ENCODE peak calls at places on chromosomes 2 and 18, in four cellular contexts. Z is COR-L47; G is activated CD4-positive, alpha-beta T cell treated with anti-CD3 and anti-CD28 coated beads, Interleukin-2, amount 50 U/mL, for 1 hour; B is mucosa of descending colon. A is an unnamed sample.

GRCh38 chr18:22110482-22110924 is 58.9 kb upstream of the GATA6 start:
- DNase-seq in G (no peak), Z (no peak), B (no peak), A (no peak)

GRCh38 chr18:58544616-58545337 is 84.1 kb downstream of the ALPK2 start:
- DNase-seq in B (no peak), G (no peak), Z (no peak), A (no peak)

GRCh38 chr2:67210430-67210829 is 186.7 kb upstream of the ETAA1 start:
- DNase-seq in Z (no peak), G (no peak), B (no peak), A (no peak)

GRCh38 chr2:128686881-128687550 is 368.3 kb upstream of the HS6ST1 start:
- DNase-seq in B (no peak), Z (no peak), G (no peak), A (no peak)

GRCh38 chr2:133812826-133813617 is 244.8 kb upstream of the NCKAP5 start:
- DNase-seq in Z (no peak), G (no peak), B (no peak), A (no peak)

GRCh38 chr2:10085852-10086148 is 5.6 kb upstream of the CYS1 start:
- DNase-seq in Z (no peak), B (no peak), G (no peak), A (no peak)

GRCh38 chr2:172052000-172052983 is 33.0 kb upstream of the DLX1 start:
- DNase-seq in G (no peak), B (no peak), Z (peak; percentile 51), A (no peak)

GRCh38 chr2:168486440-168486839 is 30.4 kb downstream of the CERS6 start:
- DNase-seq in G (no peak), B (no peak), Z (no peak), A (no peak)

GRCh38 chr18:8548186-8548585 is 61.1 kb upstream of the RAB12 start:
- DNase-seq in B (no peak), Z (no peak), G (no peak), A (no peak)

GRCh38 chr2:174011796-174012195 is 46.6 kb upstream of the SP3 start:
- DNase-seq in B (no peak), Z (no peak), G (no peak), A (no peak)

GRCh38 chr2:182952741-182953450 is 85.4 kb downstream of the NCKAP1 start:
- DNase-seq in B (no peak), Z (no peak), G (no peak), A (no peak)

GRCh38 chr2:111121873-111122630 is 1.3 kb downstream of the BCL2L11 start:
- DNase-seq in B (peak; percentile 95), G (peak; percentile 74), Z (peak; percentile 91), A (peak; percentile 68)

GRCh38 chr18:7635948-7636347 is 68.8 kb downstream of the PTPRM start:
- DNase-seq in B (no peak), Z (no peak), G (no peak), A (no peak)

GRCh38 chr2:197599285-197599965 is 76.0 kb downstream of the RFTN2 start:
- DNase-seq in B (no peak), Z (no peak), G (peak; percentile 25), A (peak; percentile 6)

GRCh38 chr18:2002178-2002577 is 569.1 kb downstream of the METTL4 start:
- DNase-seq in G (no peak), B (no peak), Z (no peak), A (no peak)

GRCh38 chr2:12507295-12507694 is 209.4 kb upstream of the TRIB2 start:
- DNase-seq in B (no peak), Z (no peak), G (peak; percentile 48), A (peak; percentile 45)

GRCh38 chr2:107025869-107026380 is 140.0 kb upstream of the ST6GAL2 start:
- DNase-seq in Z (no peak), G (no peak), B (no peak), A (no peak)

GRCh38 chr18:46167971-46168370 is 63.8 kb downstream of the HAUS1 start:
- DNase-seq in G (peak; percentile 8), Z (no peak), B (peak; percentile 70), A (no peak)

GRCh38 chr2:13056259-13056843 is 339.6 kb downstream of the TRIB2 start:
- DNase-seq in G (no peak), B (no peak), Z (peak; percentile 31), A (no peak)

GRCh38 chr2:165927774-165928173 is 25.8 kb downstream of the TTC21B start:
- DNase-seq in G (no peak), B (no peak), Z (no peak), A (no peak)

GRCh38 chr2:96408631-96409542 is 73.3 kb downstream of the NCAPH start:
- DNase-seq in B (no peak), G (no peak), Z (no peak), A (no peak)

GRCh38 chr2:240629419-240629967 is 4.2 kb downstream of the GPR35 start:
- DNase-seq in Z (no peak), B (no peak), G (no peak), A (no peak)

GRCh38 chr18:23243178-23243577 is 107.9 kb downstream of the CABLES1 start:
- DNase-seq in B (no peak), G (no peak), Z (peak; percentile 18), A (no peak)

GRCh38 chr2:79393806-79394484 is 118.9 kb upstream of the CTNNA2 start:
- DNase-seq in G (no peak), Z (no peak), B (no peak), A (no peak)

GRCh38 chr2:9570182-9571060 is 14.8 kb upstream of the ADAM17 start:
- DNase-seq in B (no peak), Z (no peak), G (no peak), A (no peak)

GRCh38 chr2:238282861-238283738 is 5.3 kb downstream of the PER2 start:
- DNase-seq in Z (no peak), B (peak; percentile 31), G (no peak), A (no peak)

GRCh38 chr2:35428548-35428947 is 927.0 kb upstream of the CRIM1 start:
- DNase-seq in Z (peak; percentile 3), G (no peak), B (peak; percentile 24), A (no peak)

GRCh38 chr2:120489023-120489422 is 143.1 kb downstream of the INHBB start:
- DNase-seq in G (no peak), Z (no peak), B (no peak), A (no peak)

GRCh38 chr2:37775908-37776250 is 104.4 kb upstream of the CDC42EP3 start:
- DNase-seq in B (no peak), Z (no peak), G (no peak), A (no peak)

GRCh38 chr2:118224144-118224887 is 136.0 kb downstream of the INSIG2 start:
- DNase-seq in Z (no peak), G (peak; percentile 8), B (peak; percentile 48), A (peak; percentile 21)

GRCh38 chr2:185338104-185338503 is 400.5 kb upstream of the FSIP2 start:
- DNase-seq in G (no peak), Z (no peak), B (no peak), A (no peak)

GRCh38 chr2:142872900-142873724 is 4.4 kb upstream of the KYNU start:
- DNase-seq in G (no peak), B (no peak), Z (no peak), A (no peak)

GRCh38 chr2:140526575-140526974 is 1604.2 kb downstream of the LRP1B start:
- DNase-seq in Z (no peak), G (no peak), B (no peak), A (no peak)

GRCh38 chr18:79466591-79466990 is 70.9 kb downstream of the NFATC1 start:
- DNase-seq in Z (peak; percentile 16), B (no peak), G (no peak), A (no peak)

GRCh38 chr2:1694371-1695271 is 49.7 kb downstream of the PXDN start:
- DNase-seq in G (no peak), Z (no peak), B (no peak), A (no peak)

GRCh38 chr2:150125708-150126107 is 361.8 kb downstream of the RND3 start:
- DNase-seq in Z (no peak), G (no peak), B (no peak), A (no peak)

GRCh38 chr2:164599954-164600589 is 21.2 kb downstream of the GRB14 start:
- DNase-seq in G (no peak), Z (peak; percentile 85), B (no peak), A (no peak)

GRCh38 chr18:68940039-68940438 is 142.2 kb downstream of the CCDC102B start:
- DNase-seq in B (no peak), G (no peak), Z (no peak), A (no peak)

GRCh38 chr2:168090366-168091019 is 156.9 kb downstream of the STK39 start:
- DNase-seq in Z (no peak), B (no peak), G (no peak), A (no peak)